ENCODE peak calls at places on chromosomes 12 and 14, in six cellular contexts. U is stimulated activated CD4-positive, alpha-beta T cell treated with anti-CD3 and anti-CD28 coated beads, TNF-alpha, amount 100 ng/mL, for 4 hours; D is ELR; W is GM04504; E is ascending aorta; Z is activated CD4-positive, alpha-beta T cell treated with anti-CD3 and anti-CD28 coated beads, Interleukin-2, amount 50 U/mL, for 1 hour. L is an unnamed sample.

GRCh38 chr14:73797540-73797925 is 54.1 kb upstream of the PTGR2 start:
- DNase-seq in U (no peak), D (no peak), W (no peak), E (no peak), Z (no peak), L (no peak)

GRCh38 chr12:130970908-130971233 is 17.2 kb downstream of the ADGRD1 start:
- DNase-seq in U (no peak), D (no peak), W (no peak), E (no peak), Z (no peak), L (no peak)

GRCh38 chr14:22926316-22926715 is 2.9 kb downstream of the PRMT5 start:
- DNase-seq in U (no peak), D (peak; percentile 81), W (no peak), E (no peak), Z (no peak), L (peak; percentile 52)

GRCh38 chr14:41570415-41571155 is 36.1 kb upstream of the LRFN5 start:
- DNase-seq in U (no peak), D (no peak), W (no peak), E (no peak), Z (no peak), L (no peak)

GRCh38 chr12:76554411-76555225 is 5.0 kb downstream of the OSBPL8 start:
- DNase-seq in U (no peak), D (no peak), W (no peak), E (no peak), Z (no peak), L (no peak)

GRCh38 chr12:2363836-2364565 is 311.2 kb downstream of the CACNA1C start:
- DNase-seq in U (no peak), D (no peak), W (no peak), E (no peak), Z (no peak), L (no peak)

GRCh38 chr12:129558036-129558435 is 345.8 kb downstream of the TMEM132D start:
- DNase-seq in U (no peak), D (no peak), W (no peak), E (no peak), Z (no peak), L (no peak)

GRCh38 chr12:47921907-47922306 is 17.1 kb upstream of the VDR start:
- DNase-seq in U (no peak), D (no peak), W (no peak), E (no peak), Z (no peak), L (no peak)

GRCh38 chr12:58104443-58104842 is 163.1 kb downstream of the ATP23 start:
- DNase-seq in U (no peak), D (no peak), W (no peak), E (no peak), Z (no peak), L (no peak)

GRCh38 chr12:12468575-12468974 is 94.1 kb downstream of the DUSP16 start:
- DNase-seq in U (no peak), D (no peak), W (no peak), E (no peak), Z (no peak), L (no peak)

GRCh38 chr12:108641446-108642268 is 8.0 kb upstream of the SELPLG start:
- DNase-seq in U (no peak), D (no peak), W (no peak), E (no peak), Z (no peak), L (no peak)

GRCh38 chr12:96294831-96295230 is 100.7 kb downstream of the ELK3 start:
- DNase-seq in U (no peak), D (no peak), W (no peak), E (no peak), Z (no peak), L (peak; percentile 41)

GRCh38 chr12:6827982-6828670 is at the start of gene P3H3:
- DNase-seq in U (no peak), D (peak; percentile 76), W (no peak), E (no peak), Z (no peak), L (peak; percentile 40)

GRCh38 chr14:103879570-103880333 is 32.4 kb upstream of the PPP1R13B start:
- DNase-seq in U (no peak), D (peak; percentile 26), W (no peak), E (no peak), Z (no peak), L (peak; percentile 52)

GRCh38 chr12:57006809-57007475 is 596 bp upstream of the ZBTB39 start:
- DNase-seq in U (no peak), D (no peak), W (no peak), E (no peak), Z (peak; percentile 19), L (no peak)

GRCh38 chr14:68544150-68544892 is 248.5 kb downstream of the ZFP36L1 start:
- DNase-seq in U (no peak), D (peak; percentile 97), W (peak; percentile 99), E (peak; percentile 73), Z (no peak), L (peak; percentile 98)

GRCh38 chr14:52061380-52061779 is 7.5 kb downstream of the NID2 start:
- DNase-seq in U (no peak), D (no peak), W (no peak), E (no peak), Z (no peak), L (no peak)

GRCh38 chr12:89316705-89317139 is 35.6 kb downstream of the DUSP6 start:
- DNase-seq in U (no peak), D (no peak), W (no peak), E (no peak), Z (no peak), L (no peak)

GRCh38 chr14:57617510-57617909 is 123.9 kb upstream of the CCDC198 start:
- DNase-seq in U (no peak), D (no peak), W (no peak), E (no peak), Z (no peak), L (no peak)

GRCh38 chr12:120835304-120835612 is 68.9 kb downstream of the SPPL3 start:
- DNase-seq in U (no peak), D (no peak), W (no peak), E (no peak), Z (no peak), L (no peak)

GRCh38 chr12:121762269-121762668 is 31.2 kb downstream of the RHOF start:
- DNase-seq in U (no peak), D (no peak), W (no peak), E (no peak), Z (no peak), L (no peak)

GRCh38 chr14:75804570-75805275 is 143.7 kb downstream of the TTLL5 start:
- DNase-seq in U (no peak), D (no peak), W (no peak), E (no peak), Z (no peak), L (no peak)

GRCh38 chr12:32240210-32240609 is 133.6 kb downstream of the BICD1 start:
- DNase-seq in U (no peak), D (peak; percentile 6), W (no peak), E (no peak), Z (no peak), L (no peak)

GRCh38 chr14:72715910-72716268 is 178.0 kb downstream of the DPF3 start:
- DNase-seq in U (no peak), D (no peak), W (no peak), E (no peak), Z (no peak), L (no peak)

GRCh38 chr14:97077687-97078086 is 280.5 kb downstream of the VRK1 start:
- DNase-seq in U (no peak), D (no peak), W (no peak), E (no peak), Z (no peak), L (no peak)

GRCh38 chr14:52835122-52835903 is 43.9 kb upstream of the GNPNAT1 start:
- DNase-seq in U (no peak), D (peak; percentile 87), W (no peak), E (no peak), Z (no peak), L (peak; percentile 78)

GRCh38 chr12:124994435-124994975 is 1.1 kb downstream of the BRI3BP start:
- DNase-seq in U (no peak), D (peak; percentile 15), W (no peak), E (no peak), Z (no peak), L (peak; percentile 29)

GRCh38 chr12:91007531-91008290 is 2.9 kb upstream of the EPYC start:
- DNase-seq in U (no peak), D (no peak), W (no peak), E (no peak), Z (no peak), L (no peak)